ENCODE peak calls at places on chromosomes 7 and 10, in seven cellular contexts. L, E, M, F, Z, K and V are unnamed samples. For H3K4me1 and H3K27me3, the result is how much of the 10 kb centered on the place peaks cover.

GRCh38 chr7:29609162-29610030 is 45.8 kb downstream of the PRR15 start:
- DNase-seq in L (no peak), E (peak), M (peak), F (no peak), Z (peak), K (peak), V (no peak)

GRCh38 chr10:56116684-56117083 is 244.4 kb downstream of the ZWINT start:
- DNase-seq in L (no peak), E (peak), M (peak), F (no peak), Z (no peak), K (peak), V (no peak)

GRCh38 chr7:101833799-101834198 is 16.4 kb downstream of the CUX1 start:
- DNase-seq in L (no peak), E (no peak), M (no peak), F (no peak), Z (no peak), K (no peak), V (no peak)

GRCh38 chr7:140670343-140670935 is 2.3 kb upstream of the ADCK2 start:
- DNase-seq in L (no peak), E (no peak), M (no peak), F (no peak), Z (no peak), K (no peak), V (no peak)

GRCh38 chr7:142873281-142873784 is 12.2 kb downstream of the TRPV6 start:
- DNase-seq in L (no peak), E (peak), M (no peak), F (no peak), Z (no peak), K (no peak), V (no peak)

GRCh38 chr10:20041931-20042330 is 225.7 kb downstream of the PLXDC2 start:
- DNase-seq in L (no peak), E (no peak), M (no peak), F (no peak), Z (no peak), K (no peak), V (no peak)

GRCh38 chr10:3290550-3290949 is 118.0 kb upstream of the PITRM1 start:
- DNase-seq in L (no peak), E (no peak), M (no peak), F (no peak), Z (no peak), K (no peak), V (no peak)

GRCh38 chr10:123141791-123142700 is 5.9 kb upstream of the HMX2 start:
- DNase-seq in L (no peak), E (no peak), M (no peak), F (no peak), Z (no peak), K (no peak), V (no peak)

GRCh38 chr10:88253-88652 is 39.2 kb upstream of the TUBB8 start:
- DNase-seq in L (no peak), E (peak), M (no peak), F (no peak), Z (no peak), K (no peak), V (no peak)

GRCh38 chr7:47714669-47715607 is 133.0 kb upstream of the TNS3 start:
- DNase-seq in L (no peak), E (peak), M (no peak), F (no peak), Z (no peak), K (no peak), V (no peak)

GRCh38 chr7:86815556-86815955 is 171.8 kb downstream of the GRM3 start:
- DNase-seq in L (no peak), E (no peak), M (no peak), F (no peak), Z (no peak), K (no peak), V (no peak)

GRCh38 chr7:94698275-94698674 is 42.3 kb upstream of the SGCE start:
- DNase-seq in L (no peak), E (no peak), M (peak), F (no peak), Z (peak), K (peak), V (no peak)

GRCh38 chr10:6204063-6204340 is 1.3 kb downstream of the PFKFB3 start:
- DNase-seq in L (no peak), E (no peak), M (no peak), F (peak), Z (peak), K (no peak), V (peak)

GRCh38 chr7:88092676-88092999 is 127.2 kb downstream of the SRI start:
- DNase-seq in L (no peak), E (no peak), M (no peak), F (no peak), Z (no peak), K (no peak), V (no peak)

GRCh38 chr7:84548366-84549085 is 353.9 kb upstream of the SEMA3A start:
- DNase-seq in L (no peak), E (no peak), M (no peak), F (no peak), Z (peak), K (no peak), V (no peak)

GRCh38 chr10:4334853-4335252 is 491.2 kb upstream of the AKR1E2 start:
- DNase-seq in L (no peak), E (no peak), M (no peak), F (no peak), Z (no peak), K (no peak), V (no peak)

GRCh38 chr10:97607076-97607635 is 17.6 kb downstream of the C10orf62 start:
- DNase-seq in L (no peak), E (no peak), M (no peak), F (no peak), Z (no peak), K (no peak), V (no peak)

GRCh38 chr10:48693206-48693605 is 8.5 kb downstream of the WDFY4 start:
- DNase-seq in L (no peak), E (no peak), M (no peak), F (no peak), Z (no peak), K (no peak), V (no peak)

GRCh38 chr10:48696535-48696873 is 11.8 kb downstream of the WDFY4 start:
- DNase-seq in L (no peak), E (no peak), M (no peak), F (no peak), Z (no peak), K (no peak), V (no peak)

GRCh38 chr10:48695636-48696534 is 11.2 kb downstream of the WDFY4 start:
- DNase-seq in L (no peak), E (no peak), M (no peak), F (no peak), Z (no peak), K (no peak), V (no peak)

GRCh38 chr10:48692748-48693147 is 8.1 kb downstream of the WDFY4 start:
- DNase-seq in L (no peak), E (no peak), M (no peak), F (no peak), Z (no peak), K (no peak), V (no peak)

GRCh38 chr10:48694371-48695030 is 9.8 kb downstream of the WDFY4 start:
- DNase-seq in L (no peak), E (no peak), M (no peak), F (no peak), Z (no peak), K (no peak), V (no peak)
- H3K4me1 ChIP-seq in L (under half), E (under half), M (under half), F (under half), Z (under half), K (under half), V (under half)

DNA sequence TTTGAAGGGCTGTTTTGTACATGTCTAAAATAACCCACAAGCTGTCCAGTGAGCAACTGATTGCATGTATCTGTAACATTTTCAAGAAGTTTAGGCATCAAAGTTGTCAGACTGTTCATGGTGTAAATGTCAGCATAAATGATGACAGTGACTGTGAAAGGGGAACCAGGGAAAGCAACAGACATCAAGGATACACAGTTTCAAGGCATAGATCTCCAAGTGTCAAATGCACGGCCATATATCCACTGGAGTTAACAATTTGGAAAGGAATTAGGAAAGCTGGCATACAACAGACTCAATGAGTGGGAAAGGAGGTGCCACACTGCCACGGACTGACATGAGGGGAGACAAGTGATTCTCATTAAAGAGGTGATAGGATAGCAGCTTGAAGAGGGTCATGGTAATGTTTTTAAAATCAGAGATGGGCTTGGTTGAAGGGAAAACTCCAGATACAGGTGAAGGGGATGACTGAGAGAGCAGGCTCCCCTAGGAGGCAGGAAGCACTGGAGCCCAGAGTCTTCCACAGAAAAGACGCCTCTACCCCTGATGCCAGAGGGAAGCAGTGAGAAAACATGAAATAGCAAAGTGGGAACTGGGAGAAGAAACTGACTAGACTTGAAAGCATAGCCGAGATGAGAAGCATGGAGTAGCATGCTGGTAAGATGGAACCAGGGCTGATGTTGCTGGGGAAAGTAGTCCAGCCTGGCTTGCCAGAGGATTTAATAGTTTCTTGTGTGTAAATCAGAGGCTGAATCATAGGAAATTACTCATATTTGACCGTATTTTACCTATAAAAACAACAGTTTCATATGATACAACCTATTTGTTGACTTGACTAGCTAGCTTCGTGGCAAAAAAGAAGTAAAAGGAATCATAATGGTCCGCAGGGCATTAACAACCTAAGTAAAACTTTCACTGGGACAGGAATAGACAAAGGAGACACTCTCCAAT is 18.6 kb downstream of the NSMCE4A start:
- DNase-seq in L (no peak), E (no peak), M (no peak), F (no peak), Z (peak), K (no peak), V (no peak)
- H3K27ac ChIP-seq in L (no peak), E (no peak), M (no peak), F (no peak), Z (no peak), K (no peak), V (no peak)

GRCh38 chr10:75260990-75261389 is 25.2 kb upstream of the COMTD1 start:
- DNase-seq in L (no peak), E (no peak), M (no peak), F (no peak), Z (no peak), K (no peak), V (no peak)
- H3K27me3 ChIP-seq in L (under half), E (under half), M (under half), F (under half), Z (under half), K (under half), V (under half)

GRCh38 chr10:79398642-79399041 is 46.8 kb downstream of the ZCCHC24 start:
- DNase-seq in L (no peak), E (no peak), M (no peak), F (peak), Z (no peak), K (no peak), V (no peak)
- H3K4me1 ChIP-seq in L (under half), E (under half), M (half or more), F (half or more), Z (half or more), K (half or more), V (under half)

GRCh38 chr10:33301097-33301789 is 33.2 kb downstream of the NRP1 start:
- DNase-seq in L (no peak), E (no peak), M (no peak), F (no peak), Z (no peak), K (no peak), V (no peak)
- H3K27ac ChIP-seq in L (peak), E (no peak), M (no peak), F (no peak), Z (no peak), K (no peak), V (no peak)

GRCh38 chr10:78875331-78875877 is 193.4 kb upstream of the ZMIZ1 start:
- DNase-seq in L (no peak), E (no peak), M (no peak), F (no peak), Z (no peak), K (no peak), V (no peak)
- H3K27me3 ChIP-seq in L (under half), E (under half), M (under half), F (under half), Z (under half), K (under half), V (under half)